ENCODE peak calls at places on chromosome 5, in five cellular contexts. U is Calu3, C is GM10248, R is AG10803, Q is foreskin fibroblast. O is an unnamed sample.

GRCh38 chr5:94777163-94777885 is 158.9 kb downstream of the SLF1 start:
- DNase-seq in U (no peak), C (no peak), R (no peak), Q (peak), O (no peak)

GRCh38 chr5:154394328-154394727 is 51.5 kb upstream of the SAP30L start:
- DNase-seq in U (peak), C (no peak), R (no peak), Q (no peak), O (no peak)

GRCh38 chr5:164562271-164562856 is 1056.9 kb downstream of the MAT2B start:
- DNase-seq in U (no peak), C (no peak), R (no peak), Q (no peak), O (no peak)

GRCh38 chr5:129399069-129399468 is 61.0 kb upstream of the ADAMTS19 start:
- DNase-seq in U (no peak), C (no peak), R (no peak), Q (no peak), O (no peak)

GRCh38 chr5:116574682-116575634 is at the start of gene SEMA6A:
- DNase-seq in U (peak), C (peak), R (peak), Q (peak), O (peak)

GRCh38 chr5:112784726-112785125 is 47.0 kb downstream of the APC start:
- DNase-seq in U (no peak), C (no peak), R (peak), Q (peak), O (no peak)

GRCh38 chr5:84361572-84361971 is 23.1 kb downstream of the EDIL3 start:
- DNase-seq in U (no peak), C (no peak), R (no peak), Q (no peak), O (no peak)

GRCh38 chr5:167245871-167246270 is 1045.6 kb upstream of the WWC1 start:
- DNase-seq in U (peak), C (no peak), R (no peak), Q (peak), O (no peak)

GRCh38 chr5:179558912-179559279 is 8.5 kb downstream of the RUFY1 start:
- DNase-seq in U (peak), C (no peak), R (peak), Q (peak), O (peak)

GRCh38 chr5:87539839-87540238 is 127.1 kb upstream of the CCNH start:
- DNase-seq in U (no peak), C (no peak), R (no peak), Q (no peak), O (no peak)
- TF ChIP-seq CTCF in U (no peak), C (no peak), R (no peak), Q (no peak), O (no peak)

GRCh38 chr5:56055287-56055686 is 60.5 kb upstream of the IL6ST start:
- DNase-seq in U (no peak), C (no peak), R (peak), Q (peak), O (no peak)

GRCh38 chr5:56053363-56053762 is 58.6 kb upstream of the IL6ST start:
- DNase-seq in U (no peak), C (no peak), R (no peak), Q (no peak), O (no peak)

GRCh38 chr5:56052735-56053134 is 58.0 kb upstream of the IL6ST start:
- DNase-seq in U (no peak), C (no peak), R (no peak), Q (peak), O (no peak)

GRCh38 chr5:56055859-56056258 is 61.1 kb upstream of the IL6ST start:
- DNase-seq in U (no peak), C (no peak), R (no peak), Q (no peak), O (no peak)

GRCh38 chr5:56054651-56055050 is 59.9 kb upstream of the IL6ST start:
- DNase-seq in U (no peak), C (no peak), R (peak), Q (peak), O (no peak)
- TF ChIP-seq CTCF in U (no peak), C (no peak), R (no peak), Q (no peak), O (no peak)

DNA sequence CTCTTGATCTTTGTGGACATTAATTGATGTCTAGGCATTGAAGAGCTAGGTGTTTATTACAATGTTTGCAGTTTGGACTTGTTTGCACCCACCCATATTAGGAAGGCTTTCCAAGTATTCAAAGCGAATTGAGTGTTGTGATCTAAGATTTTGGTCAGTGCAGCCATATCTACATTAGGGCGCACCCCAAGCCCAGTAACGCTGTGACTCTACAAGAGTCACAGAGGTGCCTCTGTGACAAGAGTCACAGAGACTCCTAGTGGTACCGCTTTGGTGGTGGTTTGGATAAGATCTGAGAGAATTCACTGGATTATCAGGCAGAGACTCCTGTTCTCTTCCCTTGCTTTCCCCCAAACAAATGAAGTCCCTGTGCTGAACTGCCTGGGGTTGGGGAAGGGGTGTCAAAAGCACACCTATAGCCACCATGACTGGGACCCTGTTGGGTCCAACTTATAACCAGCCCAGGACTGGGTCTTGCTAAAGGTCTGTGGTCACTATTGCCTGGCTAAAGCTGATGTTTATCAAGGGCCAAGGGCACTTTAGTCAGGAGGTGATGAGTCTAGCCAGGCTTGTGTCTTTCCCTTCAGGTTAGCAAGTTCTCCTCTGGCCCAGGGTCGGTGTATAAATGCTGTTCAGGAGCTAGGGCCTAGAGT is 114.1 kb upstream of the RIOK2 start:
- DNase-seq in U (peak), C (peak), R (peak), Q (peak), O (peak)
- TF ChIP-seq CTCF in U (peak), C (peak), R (peak), Q (peak), O (no peak)

GRCh38 chr5:37553720-37554402 is 174.7 kb downstream of the WDR70 start:
- DNase-seq in U (no peak), C (no peak), R (peak), Q (peak), O (no peak)
- TF ChIP-seq CTCF in U (no peak), C (no peak), R (no peak), Q (no peak), O (no peak)

GRCh38 chr5:96679293-96679692 is 17.1 kb downstream of the CAST start:
- DNase-seq in U (no peak), C (no peak), R (no peak), Q (no peak), O (no peak)
- TF ChIP-seq CTCF in U (no peak), C (no peak), R (no peak), Q (no peak), O (no peak)

O was measured in activated CD8-positive, alpha-beta T cell treated with anti-CD3 and anti-CD28 coated beads for 36 hours.